ENCODE peak calls at places on chromosomes 4 and X, in four cellular contexts. One of them, this sample, is unnamed.

GRCh38 chr4:3531306-3531886 is 826 bp downstream of the LRPAP1 start:
- DNase-seq in BE2C: no peak
- DNase-seq in endothelial cell: no peak
- DNase-seq in neural progenitor cell: no peak
- DNase-seq in this sample: no peak

GRCh38 chrX:11239230-11239629 is 54.0 kb upstream of the AMELX start:
- DNase-seq in BE2C: no peak
- DNase-seq in endothelial cell: no peak
- DNase-seq in neural progenitor cell: no peak
- DNase-seq in this sample: no peak

GRCh38 chr4:108982786-108983185 is 219.9 kb upstream of the ETNPPL start:
- DNase-seq in BE2C: no peak
- DNase-seq in endothelial cell: no peak
- DNase-seq in neural progenitor cell: peak
- DNase-seq in this sample: no peak

GRCh38 chrX:150421816-150422215 is 58.7 kb downstream of the MAMLD1 start:
- DNase-seq in BE2C: no peak
- DNase-seq in endothelial cell: no peak
- DNase-seq in neural progenitor cell: no peak
- DNase-seq in this sample: no peak

GRCh38 chrX:47446971-47447370 is 36.1 kb downstream of the ZNF41 start:
- DNase-seq in BE2C: no peak
- DNase-seq in endothelial cell: no peak
- DNase-seq in neural progenitor cell: no peak
- DNase-seq in this sample: no peak

GRCh38 chrX:129793604-129794191 is 13.9 kb downstream of the SASH3 start:
- DNase-seq in BE2C: no peak
- DNase-seq in endothelial cell: no peak
- DNase-seq in neural progenitor cell: no peak
- DNase-seq in this sample: no peak

GRCh38 chr4:17103231-17103630 is 204.8 kb upstream of the LDB2 start:
- DNase-seq in BE2C: no peak
- DNase-seq in endothelial cell: no peak
- DNase-seq in neural progenitor cell: no peak
- DNase-seq in this sample: no peak

GRCh38 chr4:131613824-131614216 is 1535.3 kb upstream of the PCDH10 start:
- DNase-seq in BE2C: no peak
- DNase-seq in endothelial cell: no peak
- DNase-seq in neural progenitor cell: no peak
- DNase-seq in this sample: no peak

GRCh38 chrX:12390301-12390700 is 252.0 kb downstream of the FRMPD4 start:
- DNase-seq in BE2C: no peak
- DNase-seq in endothelial cell: no peak
- DNase-seq in neural progenitor cell: no peak
- DNase-seq in this sample: no peak

DNA sequence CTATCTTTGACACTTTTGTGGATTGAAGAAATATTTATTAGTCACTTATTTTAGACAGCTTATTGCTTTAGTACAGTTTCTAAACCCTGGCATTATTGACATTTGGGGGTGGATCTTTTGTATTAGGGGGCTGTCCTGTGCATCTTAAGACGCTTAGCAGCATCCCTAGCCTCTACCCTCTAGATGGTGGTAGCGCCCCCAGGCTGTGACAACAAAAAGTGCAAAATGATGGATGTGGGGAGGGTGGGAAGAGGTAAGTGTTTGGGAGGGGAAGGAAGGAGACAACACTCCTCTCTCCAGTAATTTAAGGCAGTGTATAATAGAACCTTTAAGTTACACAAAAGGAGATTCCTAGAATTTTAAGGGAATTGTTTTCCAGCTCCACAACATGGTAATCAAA is 1210.6 kb downstream of the C4orf33 start:
- DNase-seq in BE2C: no peak
- DNase-seq in endothelial cell: peak
- DNase-seq in neural progenitor cell: peak
- DNase-seq in this sample: no peak
- TF ChIP-seq CTCF in BE2C: peak
- TF ChIP-seq CTCF in endothelial cell: no peak
- TF ChIP-seq CTCF in neural progenitor cell: peak
- TF ChIP-seq CTCF in this sample: no peak

GRCh38 chrX:19535481-19535880 is 20.2 kb upstream of the MAP3K15 start:
- DNase-seq in BE2C: no peak
- DNase-seq in endothelial cell: no peak
- DNase-seq in neural progenitor cell: peak
- DNase-seq in this sample: no peak
- TF ChIP-seq CTCF in BE2C: peak
- TF ChIP-seq CTCF in endothelial cell: no peak
- TF ChIP-seq CTCF in neural progenitor cell: peak
- TF ChIP-seq CTCF in this sample: peak

DNA sequence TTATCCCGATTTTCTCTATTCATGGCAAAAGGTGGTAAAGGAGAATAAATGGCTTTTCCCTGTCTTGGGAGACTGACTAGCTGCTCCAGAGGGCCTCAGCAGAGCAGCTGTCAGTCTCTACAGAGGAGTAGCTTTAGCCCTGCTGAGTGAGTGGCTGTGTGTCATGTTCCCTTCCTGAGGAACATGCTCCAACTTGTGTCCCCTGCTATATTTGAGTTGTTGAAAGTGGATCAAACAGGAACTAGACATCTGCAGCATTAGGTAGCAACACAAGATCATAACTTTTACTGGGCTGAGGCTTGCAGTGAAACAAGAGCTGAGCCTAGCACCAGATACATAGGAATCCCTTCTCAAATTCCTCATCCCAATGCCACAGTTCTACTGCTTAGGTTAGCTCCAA is 26.7 kb upstream of the PLAC1 start:
- DNase-seq in BE2C: no peak
- DNase-seq in endothelial cell: no peak
- DNase-seq in neural progenitor cell: no peak
- DNase-seq in this sample: no peak
- TF ChIP-seq CTCF in BE2C: no peak
- TF ChIP-seq CTCF in endothelial cell: no peak
- TF ChIP-seq CTCF in neural progenitor cell: no peak
- TF ChIP-seq CTCF in this sample: no peak

DNA sequence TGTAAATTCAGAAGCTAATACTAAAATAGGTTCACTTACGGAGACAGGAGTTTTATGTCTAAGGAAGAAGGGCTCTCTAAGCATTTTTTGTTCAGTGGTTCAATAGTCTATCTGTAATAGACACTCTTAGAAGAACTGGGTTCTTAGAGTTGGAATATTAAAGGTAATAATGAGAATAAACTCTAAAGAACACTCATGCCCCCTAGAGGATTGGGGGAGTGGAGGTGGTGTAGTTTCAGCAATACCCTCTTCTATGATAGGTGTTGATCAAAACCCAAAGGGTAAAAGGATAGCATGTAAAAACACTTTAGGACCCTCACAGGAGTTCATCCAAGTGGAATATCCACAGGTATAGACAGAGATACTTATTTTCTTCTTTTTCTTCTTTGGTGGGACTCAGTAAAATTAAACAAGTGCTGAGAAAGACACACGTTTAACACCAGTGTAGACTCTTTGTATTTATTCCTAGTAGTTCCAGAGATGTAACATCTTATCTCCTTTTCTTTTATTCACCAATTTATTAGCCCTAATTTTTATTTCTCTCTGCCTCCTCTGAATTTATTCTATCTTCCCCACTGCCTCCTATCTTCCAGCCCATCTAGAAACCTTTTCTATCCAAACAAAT is 25.7 kb upstream of the MND1 start:
- DNase-seq in BE2C: peak
- DNase-seq in endothelial cell: no peak
- DNase-seq in neural progenitor cell: peak
- DNase-seq in this sample: peak
- TF ChIP-seq CTCF in BE2C: peak
- TF ChIP-seq CTCF in endothelial cell: peak
- TF ChIP-seq CTCF in neural progenitor cell: peak
- TF ChIP-seq CTCF in this sample: peak

GRCh38 chr4:95092762-95093161 is 335.0 kb downstream of the BMPR1B start:
- DNase-seq in BE2C: peak
- DNase-seq in endothelial cell: no peak
- DNase-seq in neural progenitor cell: no peak
- DNase-seq in this sample: no peak

GRCh38 chr4:95093460-95093859 is 335.7 kb downstream of the BMPR1B start:
- DNase-seq in BE2C: no peak
- DNase-seq in endothelial cell: no peak
- DNase-seq in neural progenitor cell: no peak
- DNase-seq in this sample: no peak

GRCh38 chr4:95091272-95091671 is 333.5 kb downstream of the BMPR1B start:
- DNase-seq in BE2C: no peak
- DNase-seq in endothelial cell: no peak
- DNase-seq in neural progenitor cell: peak
- DNase-seq in this sample: no peak

GRCh38 chr4:95093936-95094929 is 336.5 kb downstream of the BMPR1B start:
- DNase-seq in BE2C: no peak
- DNase-seq in endothelial cell: no peak
- DNase-seq in neural progenitor cell: no peak
- DNase-seq in this sample: no peak

DNA sequence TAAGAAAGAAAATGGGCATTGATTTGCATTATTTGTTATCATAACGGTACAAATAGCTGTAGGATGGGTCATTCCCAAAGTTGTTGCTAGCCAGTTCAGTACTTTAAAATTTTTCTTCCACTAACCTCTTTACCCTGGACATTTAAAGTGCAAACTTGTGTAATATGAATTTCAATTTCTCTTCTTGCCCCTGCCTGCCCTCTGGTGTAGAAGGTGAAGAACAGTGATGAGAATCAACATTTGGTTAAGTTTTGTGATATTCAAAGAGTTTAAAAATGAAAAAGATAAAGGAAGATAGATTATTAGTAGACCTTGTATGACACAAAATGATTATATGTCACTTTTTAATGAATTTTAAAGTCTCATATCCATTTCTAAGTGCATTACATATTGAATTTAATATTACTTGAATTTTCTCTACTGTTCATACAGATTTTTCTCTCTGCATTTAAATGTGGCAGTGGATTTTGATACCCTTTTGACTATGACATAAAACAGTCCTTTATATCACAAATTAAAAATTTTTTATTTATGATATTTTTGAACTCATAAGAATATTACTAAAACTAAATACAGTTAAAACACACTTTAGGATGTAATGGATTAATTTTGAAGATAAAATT is 337.7 kb downstream of the BMPR1B start:
- DNase-seq in BE2C: peak
- DNase-seq in endothelial cell: peak
- DNase-seq in neural progenitor cell: peak
- DNase-seq in this sample: no peak
- TF ChIP-seq CTCF in BE2C: peak
- TF ChIP-seq CTCF in endothelial cell: peak
- TF ChIP-seq CTCF in neural progenitor cell: peak
- TF ChIP-seq CTCF in this sample: peak

GRCh38 chrX:2610246-2611170 is 80.6 kb upstream of the CD99 start:
- DNase-seq in BE2C: no peak
- DNase-seq in endothelial cell: no peak
- DNase-seq in neural progenitor cell: no peak
- DNase-seq in this sample: no peak

GRCh38 chrX:2607113-2607512 is 84.0 kb upstream of the CD99 start:
- DNase-seq in BE2C: no peak
- DNase-seq in endothelial cell: no peak
- DNase-seq in neural progenitor cell: no peak
- DNase-seq in this sample: no peak

GRCh38 chrX:2608638-2609430 is 82.3 kb upstream of the CD99 start:
- DNase-seq in BE2C: peak
- DNase-seq in endothelial cell: peak
- DNase-seq in neural progenitor cell: peak
- DNase-seq in this sample: peak

GRCh38 chrX:2614911-2615310 is 76.2 kb upstream of the CD99 start:
- DNase-seq in BE2C: no peak
- DNase-seq in endothelial cell: no peak
- DNase-seq in neural progenitor cell: peak
- DNase-seq in this sample: no peak

GRCh38 chrX:2609431-2610238 is 81.5 kb upstream of the CD99 start:
- DNase-seq in BE2C: no peak
- DNase-seq in endothelial cell: no peak
- DNase-seq in neural progenitor cell: peak
- DNase-seq in this sample: no peak
- TF ChIP-seq CTCF in BE2C: no peak
- TF ChIP-seq CTCF in endothelial cell: no peak
- TF ChIP-seq CTCF in neural progenitor cell: peak
- TF ChIP-seq CTCF in this sample: no peak

DNA sequence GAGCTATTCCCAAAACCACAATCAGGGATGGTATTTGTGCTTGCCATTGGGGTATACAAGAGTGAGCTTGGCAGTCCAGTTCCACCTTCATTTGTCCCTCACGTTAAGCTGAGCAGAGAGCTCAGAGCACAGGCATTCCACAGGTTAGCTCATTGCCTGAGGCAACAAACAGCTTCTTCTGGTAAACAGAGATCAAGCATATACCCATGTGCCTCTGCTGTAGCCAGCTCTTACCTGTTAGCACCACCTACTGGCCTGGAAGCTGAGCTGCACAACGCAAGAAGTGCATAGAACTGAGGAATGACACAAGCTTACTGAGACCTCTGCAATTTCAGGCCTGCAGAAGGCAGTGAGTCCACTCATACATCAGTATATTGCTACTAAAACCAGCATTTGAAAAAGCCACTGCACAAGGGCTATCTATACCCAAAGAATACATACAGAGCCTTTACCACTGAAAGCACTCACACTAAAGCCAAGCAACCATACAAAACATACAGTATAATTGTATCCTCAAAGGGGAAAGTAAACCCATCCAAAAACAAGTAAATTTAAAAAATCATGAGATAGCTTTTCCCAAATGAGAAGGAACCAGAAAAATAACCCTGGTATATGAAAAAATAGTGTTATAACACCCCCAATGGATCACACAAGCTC is 258.3 kb upstream of the GABRA2 start:
- DNase-seq in BE2C: peak
- DNase-seq in endothelial cell: peak
- DNase-seq in neural progenitor cell: peak
- DNase-seq in this sample: peak
- TF ChIP-seq CTCF in BE2C: peak
- TF ChIP-seq CTCF in endothelial cell: peak
- TF ChIP-seq CTCF in neural progenitor cell: peak
- TF ChIP-seq CTCF in this sample: peak

This sample was measured in nephron progenitor cell.